ENCODE peak calls at places on chromosomes 1 and 21, in four cellular contexts. One of them, this sample, is unnamed.
A peak's percentile ranks its signal among the peaks of the same experiment; 100 is the strongest.

GRCh38 chr1:10644307-10645128 is 151.9 kb downstream of the CASZ1 start:
- DNase-seq in tibial artery: no peak
- DNase-seq in epithelial cell of esophagus: peak; percentile 78
- DNase-seq in fibroblast of lung: no peak
- DNase-seq in this sample: no peak

GRCh38 chr1:1462318-1462966 is 9.1 kb upstream of the ATAD3B start:
- DNase-seq in tibial artery: no peak
- DNase-seq in epithelial cell of esophagus: peak; percentile 75
- DNase-seq in fibroblast of lung: no peak
- DNase-seq in this sample: no peak

GRCh38 chr21:44706706-44707615 is 4.4 kb downstream of the TSPEAR start:
- DNase-seq in tibial artery: peak; percentile 49
- DNase-seq in epithelial cell of esophagus: no peak
- DNase-seq in fibroblast of lung: no peak
- DNase-seq in this sample: no peak

GRCh38 chr1:200681231-200681630 is 11.5 kb upstream of the DDX59 start:
- DNase-seq in tibial artery: no peak
- DNase-seq in epithelial cell of esophagus: no peak
- DNase-seq in fibroblast of lung: no peak
- DNase-seq in this sample: no peak

GRCh38 chr1:163365186-163365585 is 43.4 kb downstream of the NUF2 start:
- DNase-seq in tibial artery: no peak
- DNase-seq in epithelial cell of esophagus: no peak
- DNase-seq in fibroblast of lung: no peak
- DNase-seq in this sample: no peak

GRCh38 chr1:198165927-198166647 is 9.3 kb downstream of the NEK7 start:
- DNase-seq in tibial artery: no peak
- DNase-seq in epithelial cell of esophagus: no peak
- DNase-seq in fibroblast of lung: no peak
- DNase-seq in this sample: no peak

GRCh38 chr1:176976236-176976635 is 188.3 kb downstream of the ASTN1 start:
- DNase-seq in tibial artery: no peak
- DNase-seq in epithelial cell of esophagus: no peak
- DNase-seq in fibroblast of lung: no peak
- DNase-seq in this sample: no peak

GRCh38 chr1:229119876-229120275 is 151.0 kb upstream of the RAB4A start:
- DNase-seq in tibial artery: no peak
- DNase-seq in epithelial cell of esophagus: no peak
- DNase-seq in fibroblast of lung: peak; percentile 51
- DNase-seq in this sample: no peak

GRCh38 chr1:180773210-180773865 is 139.4 kb upstream of the KIAA1614 start:
- DNase-seq in tibial artery: no peak
- DNase-seq in epithelial cell of esophagus: peak; percentile 65
- DNase-seq in fibroblast of lung: peak; percentile 43
- DNase-seq in this sample: no peak

GRCh38 chr21:35521852-35522505 is 472.9 kb upstream of the RUNX1 start:
- DNase-seq in tibial artery: no peak
- DNase-seq in epithelial cell of esophagus: peak; percentile 81
- DNase-seq in fibroblast of lung: no peak
- DNase-seq in this sample: no peak

GRCh38 chr1:15919316-15919715 is 56.6 kb downstream of the ZBTB17 start:
- DNase-seq in tibial artery: no peak
- DNase-seq in epithelial cell of esophagus: peak; percentile 88
- DNase-seq in fibroblast of lung: peak; percentile 43
- DNase-seq in this sample: no peak

GRCh38 chr21:17612565-17613241 is at the start of gene BTG3:
- DNase-seq in tibial artery: peak; percentile 85
- DNase-seq in epithelial cell of esophagus: peak; percentile 78
- DNase-seq in fibroblast of lung: peak; percentile 78
- DNase-seq in this sample: peak; percentile 63

GRCh38 chr1:97841369-97841768 is 79.5 kb downstream of the DPYD start:
- DNase-seq in tibial artery: no peak
- DNase-seq in epithelial cell of esophagus: no peak
- DNase-seq in fibroblast of lung: no peak
- DNase-seq in this sample: no peak

GRCh38 chr1:154767315-154768240 is 102.5 kb downstream of the KCNN3 start:
- DNase-seq in tibial artery: no peak
- DNase-seq in epithelial cell of esophagus: peak; percentile 32
- DNase-seq in fibroblast of lung: peak; percentile 10
- DNase-seq in this sample: no peak

GRCh38 chr1:51768971-51769601 is 109.4 kb downstream of the NRDC start:
- DNase-seq in tibial artery: no peak
- DNase-seq in epithelial cell of esophagus: peak; percentile 71
- DNase-seq in fibroblast of lung: peak; percentile 85
- DNase-seq in this sample: peak; percentile 19

GRCh38 chr21:18244721-18245486 is at the start of gene CHODL:
- DNase-seq in tibial artery: peak; percentile 62
- DNase-seq in epithelial cell of esophagus: no peak
- DNase-seq in fibroblast of lung: peak; percentile 5
- DNase-seq in this sample: peak; percentile 22

DNA sequence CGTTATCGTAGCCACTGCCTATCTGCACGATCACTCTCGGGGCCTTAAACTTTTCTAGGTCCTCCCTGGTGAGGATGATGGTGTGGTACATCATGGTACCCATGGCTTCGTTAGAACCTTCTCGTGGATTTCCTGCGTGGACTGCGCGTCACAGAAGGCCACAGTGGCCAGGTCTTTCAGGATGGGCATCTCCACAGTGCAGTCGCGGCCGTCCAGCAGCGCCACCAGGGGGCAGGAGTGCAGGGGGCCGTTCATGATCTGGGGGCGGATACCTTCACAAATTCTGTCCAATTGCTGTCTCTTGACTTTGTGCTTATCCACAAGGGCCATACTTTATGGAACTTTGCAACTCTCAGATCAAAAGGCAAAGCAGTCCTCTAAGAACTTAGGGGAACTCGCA is 69.6 kb downstream of the WLS start:
- DNase-seq in tibial artery: no peak
- DNase-seq in epithelial cell of esophagus: no peak
- DNase-seq in fibroblast of lung: no peak
- DNase-seq in this sample: no peak
- TF ChIP-seq CTCF in tibial artery: no peak
- TF ChIP-seq CTCF in epithelial cell of esophagus: peak; percentile 11
- TF ChIP-seq CTCF in fibroblast of lung: peak; percentile 26
- TF ChIP-seq CTCF in this sample: no peak

GRCh38 chr1:55506686-55507577 is 291.8 kb upstream of the USP24 start:
- DNase-seq in tibial artery: no peak
- DNase-seq in epithelial cell of esophagus: peak; percentile 15
- DNase-seq in fibroblast of lung: peak; percentile 71
- DNase-seq in this sample: no peak
- TF ChIP-seq CTCF in tibial artery: no peak
- TF ChIP-seq CTCF in epithelial cell of esophagus: no peak
- TF ChIP-seq CTCF in fibroblast of lung: no peak
- TF ChIP-seq CTCF in this sample: no peak

GRCh38 chr21:36966066-36966845 is at the start of gene HLCS:
- DNase-seq in tibial artery: peak; percentile 82
- DNase-seq in epithelial cell of esophagus: peak; percentile 75
- DNase-seq in fibroblast of lung: peak; percentile 49
- DNase-seq in this sample: peak; percentile 39
- TF ChIP-seq CTCF in tibial artery: peak; percentile 10
- TF ChIP-seq CTCF in epithelial cell of esophagus: no peak
- TF ChIP-seq CTCF in fibroblast of lung: no peak
- TF ChIP-seq CTCF in this sample: no peak

GRCh38 chr1:41482906-41483895 is 1.3 kb downstream of the EDN2 start:
- DNase-seq in tibial artery: peak; percentile 42
- DNase-seq in epithelial cell of esophagus: peak; percentile 55
- DNase-seq in fibroblast of lung: no peak
- DNase-seq in this sample: no peak

GRCh38 chr1:41485605-41486004 is 1.1 kb upstream of the EDN2 start:
- DNase-seq in tibial artery: no peak
- DNase-seq in epithelial cell of esophagus: peak; percentile 50
- DNase-seq in fibroblast of lung: peak; percentile 62
- DNase-seq in this sample: no peak

GRCh38 chr1:41484881-41485280 is 398 bp upstream of the EDN2 start:
- DNase-seq in tibial artery: no peak
- DNase-seq in epithelial cell of esophagus: no peak
- DNase-seq in fibroblast of lung: no peak
- DNase-seq in this sample: no peak

GRCh38 chr1:41482001-41482765 is 2.3 kb downstream of the EDN2 start:
- DNase-seq in tibial artery: no peak
- DNase-seq in epithelial cell of esophagus: peak; percentile 81
- DNase-seq in fibroblast of lung: no peak
- DNase-seq in this sample: no peak

DNA sequence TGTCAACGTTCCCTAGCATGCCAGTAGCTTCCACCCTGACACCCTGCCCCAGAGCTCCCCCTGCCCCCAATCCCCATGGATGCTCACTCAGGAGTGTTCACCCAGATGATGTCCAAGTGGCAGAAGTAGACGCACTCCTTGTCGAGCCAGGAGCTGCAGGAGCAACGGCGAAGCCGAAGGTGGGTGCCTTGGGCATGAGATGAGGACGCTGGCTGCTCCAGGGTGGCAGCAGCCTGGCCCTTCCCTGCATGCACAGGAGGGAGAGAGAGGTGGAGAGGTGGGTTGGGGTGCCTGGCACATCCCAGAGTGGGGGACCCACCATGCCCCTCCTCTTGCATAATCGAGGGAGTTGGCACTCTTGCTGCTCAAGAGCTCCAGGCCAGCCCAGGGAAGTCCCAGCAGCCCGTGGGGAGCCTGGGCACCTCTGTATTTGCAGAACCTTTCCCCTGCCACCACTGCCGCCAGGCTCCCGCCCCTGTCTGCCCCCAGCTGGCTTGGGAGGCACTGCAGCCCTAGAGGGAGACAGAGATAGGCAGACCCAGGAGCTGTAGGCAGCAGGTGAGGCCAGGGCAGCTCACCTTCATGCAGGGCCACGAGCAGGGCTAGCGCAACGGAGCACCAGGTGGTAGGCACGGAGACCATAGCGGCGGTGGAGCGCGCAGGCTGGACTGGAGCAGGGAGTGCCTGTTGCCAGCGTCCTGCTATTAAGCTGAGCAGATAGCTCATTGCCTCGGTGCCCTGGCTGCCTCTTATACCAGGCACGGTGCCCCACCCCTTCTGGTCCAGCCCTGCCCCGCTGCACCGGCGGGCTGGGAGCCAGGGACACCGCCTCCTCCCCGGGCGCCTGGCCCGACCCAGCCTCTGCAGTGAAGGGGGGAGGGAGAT is at the start of gene EDN2:
- DNase-seq in tibial artery: no peak
- DNase-seq in epithelial cell of esophagus: peak; percentile 71
- DNase-seq in fibroblast of lung: no peak
- DNase-seq in this sample: no peak
- TF ChIP-seq CTCF in tibial artery: no peak
- TF ChIP-seq CTCF in epithelial cell of esophagus: peak; percentile 36
- TF ChIP-seq CTCF in fibroblast of lung: peak; percentile 40
- TF ChIP-seq CTCF in this sample: peak; percentile 30

GRCh38 chr1:110309768-110310167 is 29.4 kb upstream of the RBM15 start:
- DNase-seq in tibial artery: no peak
- DNase-seq in epithelial cell of esophagus: peak; percentile 72
- DNase-seq in fibroblast of lung: peak; percentile 38
- DNase-seq in this sample: no peak
- TF ChIP-seq CTCF in tibial artery: no peak
- TF ChIP-seq CTCF in epithelial cell of esophagus: no peak
- TF ChIP-seq CTCF in fibroblast of lung: no peak
- TF ChIP-seq CTCF in this sample: no peak

GRCh38 chr21:41168391-41169257 is 664 bp downstream of the BACE2 start:
- DNase-seq in tibial artery: peak; percentile 90
- DNase-seq in epithelial cell of esophagus: peak; percentile 60
- DNase-seq in fibroblast of lung: peak; percentile 71
- DNase-seq in this sample: no peak
- TF ChIP-seq CTCF in tibial artery: no peak
- TF ChIP-seq CTCF in epithelial cell of esophagus: peak; percentile 13
- TF ChIP-seq CTCF in fibroblast of lung: peak; percentile 2
- TF ChIP-seq CTCF in this sample: no peak

GRCh38 chr1:31064685-31065309 is 720 bp downstream of the PUM1 start:
- DNase-seq in tibial artery: peak; percentile 67
- DNase-seq in epithelial cell of esophagus: peak; percentile 16
- DNase-seq in fibroblast of lung: peak; percentile 44
- DNase-seq in this sample: no peak

GRCh38 chr1:31064115-31064514 is 1.4 kb downstream of the PUM1 start:
- DNase-seq in tibial artery: no peak
- DNase-seq in epithelial cell of esophagus: no peak
- DNase-seq in fibroblast of lung: no peak
- DNase-seq in this sample: no peak

GRCh38 chr1:31063636-31064035 is 1.9 kb downstream of the PUM1 start:
- DNase-seq in tibial artery: no peak
- DNase-seq in epithelial cell of esophagus: no peak
- DNase-seq in fibroblast of lung: no peak
- DNase-seq in this sample: no peak

GRCh38 chr1:31062867-31063380 is 2.6 kb downstream of the PUM1 start:
- DNase-seq in tibial artery: no peak
- DNase-seq in epithelial cell of esophagus: no peak
- DNase-seq in fibroblast of lung: no peak
- DNase-seq in this sample: no peak

GRCh38 chr1:31065310-31066217 is at the start of gene PUM1:
- DNase-seq in tibial artery: peak; percentile 98
- DNase-seq in epithelial cell of esophagus: peak; percentile 100
- DNase-seq in fibroblast of lung: peak; percentile 96
- DNase-seq in this sample: peak; percentile 86
- TF ChIP-seq CTCF in tibial artery: peak; percentile 17
- TF ChIP-seq CTCF in epithelial cell of esophagus: no peak
- TF ChIP-seq CTCF in fibroblast of lung: no peak
- TF ChIP-seq CTCF in this sample: no peak

GRCh38 chr1:18955442-18956188 is 861 bp downstream of the IFFO2 start:
- DNase-seq in tibial artery: peak; percentile 75
- DNase-seq in epithelial cell of esophagus: peak; percentile 52
- DNase-seq in fibroblast of lung: no peak
- DNase-seq in this sample: no peak
- TF ChIP-seq CTCF in tibial artery: peak; percentile 17
- TF ChIP-seq CTCF in epithelial cell of esophagus: no peak
- TF ChIP-seq CTCF in fibroblast of lung: no peak
- TF ChIP-seq CTCF in this sample: no peak

DNA sequence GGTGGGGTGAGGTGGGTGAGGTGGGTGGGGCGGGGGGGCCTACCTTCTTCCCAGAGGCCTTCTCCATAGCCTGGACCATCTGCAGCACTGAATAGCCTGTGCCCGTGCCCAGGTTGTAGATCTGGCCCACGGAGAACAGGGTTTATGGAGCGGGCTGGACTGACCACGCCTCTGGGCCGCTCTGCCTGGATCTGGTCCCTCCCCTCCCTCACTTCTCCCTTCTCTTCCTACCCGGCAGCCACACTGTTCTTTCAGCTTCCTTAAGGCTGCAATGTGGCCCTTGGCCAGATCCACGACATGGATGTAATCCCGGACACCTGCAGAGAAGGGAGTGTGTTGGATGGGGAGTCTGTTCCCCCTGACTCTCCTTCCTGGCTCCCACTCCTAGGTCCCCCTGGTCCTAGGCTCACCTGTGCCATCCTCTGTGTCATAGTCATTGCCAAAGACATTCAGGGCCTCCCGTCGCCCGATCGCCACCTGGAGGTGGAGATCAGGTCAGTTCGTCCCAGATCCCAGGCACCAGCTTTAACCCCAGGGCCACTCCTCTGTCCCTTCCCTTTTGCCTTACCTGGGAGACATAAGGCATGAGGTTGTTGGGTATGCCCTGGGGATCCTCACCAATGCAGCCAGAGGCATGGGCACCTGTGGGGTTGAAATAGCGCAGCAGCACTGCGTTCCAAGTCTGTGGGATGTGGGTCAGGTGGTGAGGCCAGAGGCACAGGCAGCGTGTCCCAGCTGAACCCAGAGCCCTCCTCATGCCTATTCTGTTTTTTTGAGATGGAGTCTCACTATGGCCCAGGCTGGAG is 3.9 kb downstream of the GALE start:
- DNase-seq in tibial artery: no peak
- DNase-seq in epithelial cell of esophagus: no peak
- DNase-seq in fibroblast of lung: no peak
- DNase-seq in this sample: no peak
- TF ChIP-seq CTCF in tibial artery: no peak
- TF ChIP-seq CTCF in epithelial cell of esophagus: no peak
- TF ChIP-seq CTCF in fibroblast of lung: no peak
- TF ChIP-seq CTCF in this sample: no peak